ENCODE peak calls at places on chromosomes 7 and 10, in nine cellular contexts. R, K, O, Z, A, F, B, N and E are unnamed samples.

GRCh38 chr7:29839302-29839701 is 33.0 kb downstream of the WIPF3 start:
- DNase-seq in R (no peak), K (no peak), O (no peak), Z (peak; percentile 15), A (no peak), F (no peak), B (no peak), N (no peak), E (peak; percentile 31)

GRCh38 chr7:44279731-44280505 is 45.5 kb downstream of the CAMK2B start:
- DNase-seq in R (no peak), K (no peak), O (no peak), Z (no peak), A (no peak), F (no peak), B (no peak), N (no peak), E (no peak)

GRCh38 chr7:27095897-27096755 is at the start of gene HOXA1:
- DNase-seq in R (peak; percentile 82), K (no peak), O (peak; percentile 29), Z (peak; percentile 93), A (peak; percentile 80), F (peak; percentile 69), B (no peak), N (peak; percentile 75), E (peak; percentile 24)

GRCh38 chr7:7557252-7557651 is 9.4 kb upstream of the MIOS start:
- DNase-seq in R (no peak), K (no peak), O (no peak), Z (no peak), A (no peak), F (no peak), B (no peak), N (no peak), E (no peak)

GRCh38 chr10:117413928-117414618 is 38.8 kb upstream of the PDZD8 start:
- DNase-seq in R (no peak), K (no peak), O (no peak), Z (no peak), A (no peak), F (no peak), B (no peak), N (no peak), E (no peak)

GRCh38 chr10:126409821-126410220 is 21.5 kb upstream of the ADAM12 start:
- DNase-seq in R (no peak), K (no peak), O (no peak), Z (no peak), A (no peak), F (no peak), B (no peak), N (no peak), E (no peak)

GRCh38 chr10:113646337-113647201 is 17.3 kb downstream of the NRAP start:
- DNase-seq in R (no peak), K (peak; percentile 15), O (no peak), Z (no peak), A (no peak), F (no peak), B (no peak), N (no peak), E (no peak)

GRCh38 chr10:113666682-113667252 is 2.9 kb upstream of the NRAP start:
- DNase-seq in R (no peak), K (no peak), O (no peak), Z (no peak), A (no peak), F (no peak), B (no peak), N (no peak), E (no peak)

GRCh38 chr7:17016402-17017010 is 134.7 kb upstream of the AGR3 start:
- DNase-seq in R (no peak), K (no peak), O (no peak), Z (no peak), A (no peak), F (no peak), B (no peak), N (no peak), E (no peak)

GRCh38 chr7:81135322-81135721 is 216.5 kb upstream of the SEMA3C start:
- DNase-seq in R (no peak), K (no peak), O (no peak), Z (no peak), A (no peak), F (no peak), B (no peak), N (no peak), E (no peak)

GRCh38 chr10:28530751-28531150 is 2.2 kb upstream of the WAC start:
- DNase-seq in R (no peak), K (no peak), O (no peak), Z (no peak), A (no peak), F (no peak), B (no peak), N (no peak), E (no peak)

GRCh38 chr10:89929282-89930026 is 228.1 kb downstream of the KIF20B start:
- DNase-seq in R (no peak), K (no peak), O (no peak), Z (no peak), A (no peak), F (no peak), B (no peak), N (no peak), E (no peak)

GRCh38 chr10:106705576-106706526 is 458.7 kb downstream of the SORCS1 start:
- DNase-seq in R (no peak), K (peak; percentile 22), O (peak; percentile 1), Z (no peak), A (peak; percentile 10), F (no peak), B (no peak), N (peak; percentile 33), E (peak; percentile 26)

GRCh38 chr7:135753616-135754413 is 5.2 kb upstream of the FAM180A start:
- DNase-seq in R (no peak), K (no peak), O (no peak), Z (no peak), A (no peak), F (no peak), B (no peak), N (no peak), E (no peak)

GRCh38 chr7:55912748-55913158 is 25.5 kb downstream of the ZNF713 start:
- DNase-seq in R (no peak), K (no peak), O (no peak), Z (no peak), A (no peak), F (no peak), B (no peak), N (no peak), E (no peak)

GRCh38 chr10:114925675-114926204 is 12.3 kb upstream of the TRUB1 start:
- DNase-seq in R (no peak), K (no peak), O (no peak), Z (peak; percentile 23), A (no peak), F (no peak), B (no peak), N (peak; percentile 25), E (no peak)

GRCh38 chr10:62778125-62778524 is 26.4 kb upstream of the ADO start:
- DNase-seq in R (no peak), K (no peak), O (no peak), Z (no peak), A (no peak), F (no peak), B (no peak), N (no peak), E (no peak)

GRCh38 chr10:100872034-100872791 is 40.5 kb upstream of the SLF2 start:
- DNase-seq in R (peak; percentile 9), K (no peak), O (peak; percentile 43), Z (peak; percentile 72), A (peak; percentile 51), F (peak; percentile 16), B (no peak), N (peak; percentile 83), E (no peak)

GRCh38 chr10:58796242-58796641 is 283.6 kb downstream of the BICC1 start:
- DNase-seq in R (no peak), K (no peak), O (no peak), Z (no peak), A (no peak), F (no peak), B (no peak), N (no peak), E (no peak)

GRCh38 chr10:104317195-104318095 is 20.8 kb downstream of the ITPRIP start:
- DNase-seq in R (no peak), K (no peak), O (no peak), Z (no peak), A (no peak), F (no peak), B (no peak), N (no peak), E (no peak)

GRCh38 chr7:22255834-22256233 is 101.1 kb downstream of the RAPGEF5 start:
- DNase-seq in R (no peak), K (no peak), O (no peak), Z (no peak), A (no peak), F (no peak), B (no peak), N (no peak), E (no peak)

GRCh38 chr10:122879339-122880273 is at the start of gene FAM24B:
- DNase-seq in R (peak; percentile 86), K (peak; percentile 86), O (peak; percentile 87), Z (peak; percentile 79), A (peak; percentile 88), F (peak; percentile 92), B (peak; percentile 71), N (peak; percentile 93), E (peak; percentile 97)

GRCh38 chr7:110650313-110650712 is 440.6 kb upstream of the LRRN3 start:
- DNase-seq in R (no peak), K (no peak), O (no peak), Z (no peak), A (no peak), F (no peak), B (no peak), N (no peak), E (no peak)

GRCh38 chr7:101717986-101718746 is 89.1 kb upstream of the MYL10 start:
- DNase-seq in R (no peak), K (no peak), O (no peak), Z (peak; percentile 34), A (no peak), F (no peak), B (no peak), N (no peak), E (no peak)

GRCh38 chr7:64174328-64174727 is 32.7 kb upstream of the ZNF735 start:
- DNase-seq in R (no peak), K (no peak), O (no peak), Z (no peak), A (no peak), F (no peak), B (no peak), N (no peak), E (no peak)

GRCh38 chr7:130356760-130357611 is 12.4 kb downstream of the CPA5 start:
- DNase-seq in R (peak; percentile 45), K (no peak), O (no peak), Z (peak; percentile 69), A (peak; percentile 53), F (no peak), B (peak; percentile 22), N (no peak), E (peak; percentile 82)

GRCh38 chr7:76267835-76268183 is 34.7 kb upstream of the HSPB1 start:
- DNase-seq in R (no peak), K (no peak), O (no peak), Z (no peak), A (no peak), F (no peak), B (no peak), N (no peak), E (no peak)